ENCODE peak calls at places on chromosomes 6 and 20, in seven cellular contexts. P is heart right ventricle; O is ELR; J is DMS 273 treated with DMSO at 0.1 percent for 48 hours; R is NCI-H460; N is NCI-H774; I is stimulated activated CD8-positive, alpha-beta memory T cell treated with anti-CD3 and anti-CD28 coated beads, Interleukin-15, amount 100 ng/mL, for 48 hours. F is an unnamed sample.
A peak's percentile ranks its signal among the peaks of the same experiment; 100 is the strongest.

GRCh38 chr6:27650620-27651370 is 177.9 kb upstream of the ZNF184 start:
- DNase-seq in P (no peak), I (peak; percentile 36), J (peak; percentile 32), O (peak; percentile 89), R (peak; percentile 75), N (peak; percentile 54), F (no peak)

GRCh38 chr20:64155258-64156135 is 8.8 kb upstream of the MYT1 start:
- DNase-seq in N (no peak), J (no peak), O (no peak), P (no peak), I (no peak), R (no peak), F (no peak)

GRCh38 chr20:63702751-63703470 is 4.9 kb downstream of the ARFRP1 start:
- DNase-seq in N (no peak), I (no peak), R (no peak), J (no peak), O (no peak), P (no peak), F (no peak)

GRCh38 chr6:97524846-97525245 is 241.8 kb upstream of the MMS22L start:
- DNase-seq in O (peak; percentile 49), N (peak; percentile 38), P (no peak), J (no peak), I (no peak), R (no peak), F (no peak)

GRCh38 chr6:30013296-30013922 is 47.7 kb upstream of the POLR1H start:
- DNase-seq in I (no peak), P (peak; percentile 42), N (peak; percentile 7), R (no peak), J (no peak), O (no peak), F (peak; percentile 22)

GRCh38 chr6:24630861-24631505 is 15.0 kb downstream of the KIAA0319 start:
- DNase-seq in N (no peak), R (no peak), I (no peak), P (no peak), J (no peak), O (no peak), F (no peak)

GRCh38 chr6:30684386-30685156 is 1.9 kb downstream of the PPP1R18 start:
- DNase-seq in O (peak; percentile 71), J (no peak), R (no peak), I (no peak), P (peak; percentile 60), N (no peak), F (no peak)

GRCh38 chr6:134455319-134455718 is 137.4 kb upstream of the SGK1 start:
- DNase-seq in P (no peak), I (no peak), N (no peak), R (no peak), J (no peak), O (no peak), F (no peak)

GRCh38 chr6:103081126-103081525 is 1687.6 kb downstream of the GRIK2 start:
- DNase-seq in P (no peak), O (no peak), N (no peak), R (no peak), J (no peak), I (no peak), F (no peak)

GRCh38 chr20:61673152-61673551 is 392.5 kb downstream of the TAF4 start:
- DNase-seq in N (no peak), P (no peak), J (no peak), O (no peak), I (no peak), R (no peak), F (no peak)

GRCh38 chr6:165850434-165851019 is 187.5 kb upstream of the PDE10A start:
- DNase-seq in R (peak; percentile 35), O (peak; percentile 40), I (peak; percentile 21), P (peak; percentile 76), N (peak; percentile 57), J (peak; percentile 7), F (peak; percentile 38)

GRCh38 chr6:128597004-128597403 is 76.6 kb upstream of the PTPRK start:
- DNase-seq in P (no peak), O (peak; percentile 49), I (no peak), J (no peak), R (no peak), N (no peak), F (no peak)

GRCh38 chr6:17450825-17451224 is 57.4 kb downstream of the CAP2 start:
- DNase-seq in R (no peak), N (no peak), I (no peak), P (no peak), O (no peak), J (peak; percentile 31), F (no peak)

GRCh38 chr6:99739526-99739925 is 132.9 kb downstream of the PRDM13 start:
- DNase-seq in R (no peak), P (peak; percentile 6), N (peak; percentile 51), O (no peak), J (peak; percentile 86), I (no peak), F (no peak)

GRCh38 chr20:54013397-54013941 is 56.9 kb downstream of the BCAS1 start:
- DNase-seq in P (no peak), I (no peak), O (no peak), J (no peak), N (no peak), R (no peak), F (no peak)

GRCh38 chr20:36152266-36152665 is 2.3 kb upstream of the EPB41L1 start:
- DNase-seq in J (peak; percentile 49), O (no peak), N (no peak), R (no peak), I (no peak), P (peak; percentile 70), F (no peak)

GRCh38 chr6:134908906-134909516 is 40.9 kb downstream of the ALDH8A1 start:
- DNase-seq in N (no peak), I (peak; percentile 8), O (peak; percentile 96), P (peak; percentile 54), J (no peak), R (peak; percentile 58), F (peak; percentile 83)

GRCh38 chr6:51386347-51386836 is 567.7 kb downstream of the TFAP2B start:
- DNase-seq in P (no peak), O (no peak), N (no peak), I (no peak), R (no peak), J (no peak), F (no peak)

GRCh38 chr6:105550961-105551625 is 148.2 kb upstream of the PREP start:
- DNase-seq in P (no peak), I (no peak), J (no peak), N (no peak), O (no peak), R (no peak), F (no peak)

GRCh38 chr6:125858427-125859320 is 67.9 kb downstream of the NCOA7 start:
- DNase-seq in J (no peak), R (peak; percentile 72), N (no peak), I (no peak), P (peak; percentile 53), O (peak; percentile 84), F (peak; percentile 76)

GRCh38 chr20:20611165-20611564 is 101.3 kb downstream of the RALGAPA2 start:
- DNase-seq in J (no peak), O (no peak), I (no peak), P (no peak), R (no peak), N (peak; percentile 2), F (no peak)

GRCh38 chr6:30234361-30234760 is 21.2 kb upstream of the TRIM26 start:
- DNase-seq in R (no peak), O (no peak), J (no peak), P (no peak), I (no peak), N (no peak), F (no peak)